ENCODE peak calls at places on chromosomes 1 and 21, in five cellular contexts. N, F, Y, E and D are unnamed samples.

GRCh38 chr1:6099787-6100765 is 54.4 kb downstream of the KCNAB2 start:
- DNase-seq in E (no peak), Y (peak; percentile 11), F (no peak), N (no peak), D (no peak)

GRCh38 chr1:64539279-64539678 is 69.3 kb downstream of the CACHD1 start:
- DNase-seq in Y (no peak), E (no peak), N (no peak), F (no peak), D (no peak)

GRCh38 chr1:87591492-87591891 is 262.8 kb downstream of the LMO4 start:
- DNase-seq in Y (no peak), E (no peak), F (no peak), N (no peak), D (no peak)

GRCh38 chr1:200306954-200307754 is 102.7 kb downstream of the ZNF281 start:
- DNase-seq in F (peak; percentile 48), Y (no peak), N (peak; percentile 38), E (no peak), D (peak; percentile 24)

GRCh38 chr1:225462714-225463574 is 35.1 kb upstream of the LBR start:
- DNase-seq in E (no peak), Y (no peak), N (no peak), F (peak; percentile 96), D (peak; percentile 81)

GRCh38 chr1:219928791-219929118 is 398 bp upstream of the SLC30A10 start:
- DNase-seq in F (no peak), N (no peak), Y (no peak), E (no peak), D (no peak)

GRCh38 chr1:248804771-248805681 is 20.7 kb downstream of the SH3BP5L start:
- DNase-seq in Y (no peak), N (no peak), E (no peak), F (no peak), D (no peak)

GRCh38 chr1:98051065-98051675 is 130.3 kb upstream of the DPYD start:
- DNase-seq in N (peak; percentile 81), F (peak; percentile 78), E (peak; percentile 83), Y (peak; percentile 70), D (peak; percentile 75)

GRCh38 chr1:9652379-9653194 is 1.1 kb downstream of the PIK3CD start:
- DNase-seq in N (peak; percentile 38), F (no peak), E (no peak), Y (peak; percentile 64), D (no peak)

GRCh38 chr1:7406641-7407546 is 364.2 kb upstream of the VAMP3 start:
- DNase-seq in F (no peak), Y (no peak), E (no peak), N (no peak), D (no peak)

GRCh38 chr1:114033219-114033706 is 54.0 kb downstream of the OLFML3 start:
- DNase-seq in Y (no peak), F (peak; percentile 0), E (no peak), N (peak; percentile 9), D (no peak)

GRCh38 chr21:31780944-31781343 is 49.0 kb upstream of the SCAF4 start:
- DNase-seq in E (no peak), N (no peak), Y (no peak), F (peak; percentile 60), D (peak; percentile 39)

GRCh38 chr1:161044908-161045748 is 649 bp downstream of the USF1 start:
- DNase-seq in E (peak; percentile 52), N (peak; percentile 79), Y (peak; percentile 51), F (peak; percentile 78), D (peak; percentile 8)

GRCh38 chr1:62746086-62746808 is 37.7 kb upstream of the ATG4C start:
- DNase-seq in N (peak; percentile 64), F (peak; percentile 55), E (no peak), Y (no peak), D (peak; percentile 56)

GRCh38 chr1:43272161-43272560 is 2.4 kb downstream of the TMEM125 start:
- DNase-seq in N (no peak), E (peak; percentile 44), Y (no peak), F (no peak), D (no peak)

GRCh38 chr1:172269644-172270043 is 150.8 kb upstream of the C1orf105 start:
- DNase-seq in F (no peak), N (peak; percentile 27), Y (no peak), E (no peak), D (no peak)

GRCh38 chr1:93694039-93694438 is 12.4 kb upstream of the BCAR3 start:
- DNase-seq in N (no peak), E (no peak), F (no peak), Y (no peak), D (no peak)

GRCh38 chr1:193322218-193322617 is 135.8 kb upstream of the B3GALT2 start:
- DNase-seq in F (no peak), N (peak; percentile 92), E (no peak), Y (no peak), D (no peak)

GRCh38 chr1:24828183-24828886 is 83.1 kb downstream of the CLIC4 start:
- DNase-seq in N (no peak), E (no peak), Y (no peak), F (no peak), D (no peak)

GRCh38 chr1:236326432-236326831 is 44.7 kb upstream of the ERO1B start:
- DNase-seq in Y (no peak), N (no peak), E (no peak), F (no peak), D (no peak)

GRCh38 chr1:201176931-201177330 is 13.7 kb upstream of the IGFN1 start:
- DNase-seq in E (no peak), Y (no peak), N (peak; percentile 39), F (no peak), D (no peak)

GRCh38 chr1:244077473-244078220 is 26.6 kb downstream of the ZBTB18 start:
- DNase-seq in E (peak; percentile 28), F (peak; percentile 21), N (no peak), Y (no peak), D (no peak)

GRCh38 chr1:155309423-155310021 is 856 bp downstream of the FDPS start:
- DNase-seq in N (peak; percentile 25), Y (no peak), E (no peak), F (peak; percentile 73), D (peak; percentile 6)

GRCh38 chr1:82806133-82806532 is 1005.4 kb downstream of the ADGRL2 start:
- DNase-seq in E (no peak), Y (no peak), N (no peak), F (no peak), D (no peak)

GRCh38 chr1:56516539-56517252 is 62.7 kb downstream of the PLPP3 start:
- DNase-seq in N (peak; percentile 46), Y (no peak), E (no peak), F (no peak), D (no peak)

GRCh38 chr21:42071146-42071737 is at the start of gene UMODL1:
- DNase-seq in F (no peak), E (no peak), N (no peak), Y (no peak), D (no peak)

GRCh38 chr1:43541141-43541540 is 10.5 kb downstream of the PTPRF start:
- DNase-seq in F (no peak), N (no peak), E (no peak), Y (no peak), D (no peak)

GRCh38 chr1:214707306-214708087 is 104.5 kb downstream of the CENPF start:
- DNase-seq in E (no peak), Y (no peak), N (no peak), F (no peak), D (no peak)

GRCh38 chr1:43455205-43455889 is 1.6 kb upstream of the HYI start:
- DNase-seq in N (no peak), Y (no peak), E (no peak), F (no peak), D (no peak)

GRCh38 chr1:41021526-41022308 is at the start of gene SLFNL1:
- DNase-seq in N (peak; percentile 35), E (no peak), Y (no peak), F (no peak), D (no peak)

GRCh38 chr1:30302808-30303310 is 420.5 kb downstream of the MATN1 start:
- DNase-seq in E (no peak), N (no peak), Y (no peak), F (peak; percentile 69), D (peak; percentile 93)

GRCh38 chr21:38929137-38929536 is 123.4 kb downstream of the ETS2 start:
- DNase-seq in Y (no peak), F (no peak), N (no peak), E (no peak), D (no peak)

GRCh38 chr1:157167437-157167836 is 29.2 kb upstream of the ETV3 start:
- DNase-seq in E (no peak), Y (no peak), F (no peak), N (no peak), D (no peak)

GRCh38 chr1:82517586-82517985 is 716.9 kb downstream of the ADGRL2 start:
- DNase-seq in N (peak; percentile 5), F (no peak), Y (no peak), E (peak; percentile 13), D (no peak)